ENCODE peak calls at places on chromosome 6, in four cellular contexts. One of them, this sample, is unnamed. For H3K27me3 and H3K9me3, the result is how much of the 10 kb centered on the place peaks cover.

GRCh38 chr6:131103869-131104268 is 31.4 kb upstream of the AKAP7 start:
- DNase-seq in tibial artery: no peak
- DNase-seq in lower lobe of right lung: no peak
- DNase-seq in MM.1S: no peak
- DNase-seq in this sample: no peak

GRCh38 chr6:26296857-26297648 is 67.9 kb upstream of the BTN3A2 start:
- DNase-seq in lower lobe of right lung: no peak
- DNase-seq in MM.1S: no peak
- DNase-seq in tibial artery: no peak
- DNase-seq in this sample: no peak

GRCh38 chr6:33980176-33980805 is 165.6 kb downstream of the GRM4 start:
- DNase-seq in MM.1S: no peak
- DNase-seq in tibial artery: no peak
- DNase-seq in lower lobe of right lung: no peak
- DNase-seq in this sample: no peak

GRCh38 chr6:157528931-157529653 is 148.1 kb downstream of the ZDHHC14 start:
- DNase-seq in MM.1S: no peak
- DNase-seq in tibial artery: peak
- DNase-seq in lower lobe of right lung: no peak
- DNase-seq in this sample: no peak

GRCh38 chr6:35019831-35020230 is 121.3 kb downstream of the TCP11 start:
- DNase-seq in lower lobe of right lung: no peak
- DNase-seq in tibial artery: no peak
- DNase-seq in MM.1S: no peak
- DNase-seq in this sample: no peak

GRCh38 chr6:83307849-83308248 is 114.7 kb downstream of the RWDD2A start:
- DNase-seq in tibial artery: no peak
- DNase-seq in lower lobe of right lung: no peak
- DNase-seq in MM.1S: no peak
- DNase-seq in this sample: no peak

GRCh38 chr6:119818876-119819275 is 469.3 kb upstream of the MAN1A1 start:
- DNase-seq in lower lobe of right lung: no peak
- DNase-seq in tibial artery: no peak
- DNase-seq in MM.1S: no peak
- DNase-seq in this sample: no peak

GRCh38 chr6:23027281-23027680 is 457.9 kb downstream of the HDGFL1 start:
- DNase-seq in MM.1S: no peak
- DNase-seq in tibial artery: no peak
- DNase-seq in lower lobe of right lung: no peak
- DNase-seq in this sample: no peak

GRCh38 chr6:45184937-45185336 is 143.2 kb upstream of the RUNX2 start:
- DNase-seq in lower lobe of right lung: no peak
- DNase-seq in MM.1S: no peak
- DNase-seq in tibial artery: no peak
- DNase-seq in this sample: no peak

GRCh38 chr6:158708239-158708638 is 58.4 kb downstream of the SYTL3 start:
- DNase-seq in MM.1S: no peak
- DNase-seq in tibial artery: no peak
- DNase-seq in lower lobe of right lung: no peak
- DNase-seq in this sample: no peak

GRCh38 chr6:96235927-96236326 is 220.2 kb downstream of the FUT9 start:
- DNase-seq in tibial artery: no peak
- DNase-seq in lower lobe of right lung: no peak
- DNase-seq in MM.1S: no peak
- DNase-seq in this sample: no peak

GRCh38 chr6:34560366-34561226 is 4.5 kb upstream of the SPDEF start:
- DNase-seq in MM.1S: no peak
- DNase-seq in tibial artery: no peak
- DNase-seq in lower lobe of right lung: no peak
- DNase-seq in this sample: no peak

DNA sequence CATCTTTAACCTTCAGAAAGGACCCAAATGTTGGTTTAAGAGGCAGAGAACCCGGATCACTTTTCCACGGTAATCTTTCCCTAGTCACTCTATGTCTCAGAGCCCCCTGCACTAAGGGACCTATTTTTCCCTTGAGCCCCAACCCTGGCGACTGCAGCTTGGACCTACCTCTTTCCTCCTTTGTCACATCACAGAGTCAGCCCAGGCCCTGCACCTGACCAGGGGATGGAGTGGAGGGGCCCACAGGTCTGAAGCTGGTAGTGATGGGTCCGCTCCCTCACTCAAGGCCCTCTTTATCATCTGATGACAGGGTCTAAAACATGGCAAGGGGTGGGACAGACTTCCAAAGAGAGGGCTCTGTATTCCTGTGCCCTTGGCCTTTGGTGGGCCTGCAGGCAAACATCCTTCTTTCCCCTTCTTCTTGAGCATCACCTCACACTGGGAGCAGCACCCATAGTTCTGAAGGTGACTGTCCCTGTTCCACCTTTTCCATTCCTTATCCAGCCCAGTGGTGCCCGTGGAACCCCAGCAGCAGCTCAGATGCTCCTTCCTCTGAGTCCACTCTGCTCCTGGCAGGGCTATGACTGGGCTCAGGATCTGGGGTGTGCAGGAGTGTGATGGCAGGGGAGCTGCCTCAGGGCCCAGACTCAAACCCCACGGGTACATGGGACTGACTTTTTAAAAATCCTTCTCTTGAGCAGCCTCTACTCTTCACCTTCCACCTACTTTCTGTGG is 6.3 kb downstream of the RAET1L start:
- DNase-seq in tibial artery: no peak
- DNase-seq in MM.1S: no peak
- DNase-seq in lower lobe of right lung: no peak
- DNase-seq in this sample: no peak
- H3K27me3 ChIP-seq in tibial artery: under half
- H3K27me3 ChIP-seq in MM.1S: under half
- H3K27me3 ChIP-seq in lower lobe of right lung: under half
- H3K27me3 ChIP-seq in this sample: under half

GRCh38 chr6:168504366-168504765 is 63.4 kb downstream of the SMOC2 start:
- DNase-seq in tibial artery: no peak
- DNase-seq in lower lobe of right lung: no peak
- DNase-seq in MM.1S: no peak
- DNase-seq in this sample: no peak
- H3K9me3 ChIP-seq in tibial artery: under half
- H3K9me3 ChIP-seq in lower lobe of right lung: under half
- H3K9me3 ChIP-seq in MM.1S: under half
- H3K9me3 ChIP-seq in this sample: under half

GRCh38 chr6:5781966-5782556 is 224.7 kb downstream of the NRN1 start:
- DNase-seq in MM.1S: no peak
- DNase-seq in tibial artery: no peak
- DNase-seq in lower lobe of right lung: no peak
- DNase-seq in this sample: no peak
- H3K27me3 ChIP-seq in MM.1S: under half
- H3K27me3 ChIP-seq in tibial artery: under half
- H3K27me3 ChIP-seq in lower lobe of right lung: under half
- H3K27me3 ChIP-seq in this sample: under half

DNA sequence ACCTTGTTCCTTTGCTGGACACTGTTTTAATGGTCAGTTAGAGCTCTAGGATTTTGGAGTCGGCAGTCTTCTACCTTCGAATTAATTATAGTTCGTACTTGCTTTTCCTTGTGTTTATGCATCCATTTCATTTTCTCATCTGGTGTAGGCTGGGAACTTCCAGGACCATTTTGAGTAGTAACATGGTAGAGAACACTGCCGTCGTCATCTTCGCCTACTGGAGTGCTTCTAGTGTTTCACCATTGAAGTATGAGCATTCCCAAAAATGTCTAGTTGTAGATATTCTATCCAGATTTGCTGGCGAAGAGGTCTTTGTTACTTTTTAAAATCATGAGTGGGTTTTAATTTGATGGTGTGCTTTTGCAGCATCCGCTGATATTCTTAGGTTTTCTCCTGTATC is 36.9 kb downstream of the CDYL start:
- DNase-seq in lower lobe of right lung: no peak
- DNase-seq in tibial artery: no peak
- DNase-seq in MM.1S: no peak
- DNase-seq in this sample: no peak
- H3K9me3 ChIP-seq in lower lobe of right lung: under half
- H3K9me3 ChIP-seq in tibial artery: under half
- H3K9me3 ChIP-seq in MM.1S: under half
- H3K9me3 ChIP-seq in this sample: under half